ENCODE peak calls at places on chromosomes 2 and 18, in ten cellular contexts. D, F, Z, M, A, H, C, S, T and K are unnamed samples.

GRCh38 chr2:58866040-58866439 is 624.9 kb upstream of the FANCL start:
- DNase-seq in D (no peak), F (no peak), Z (no peak), M (no peak), A (no peak), H (no peak), C (no peak), S (no peak), T (no peak), K (no peak)

GRCh38 chr2:26574066-26574899 is 66.9 kb downstream of the CIB4 start:
- DNase-seq in D (no peak), F (no peak), Z (no peak), M (no peak), A (no peak), H (no peak), C (no peak), S (no peak), T (no peak), K (no peak)

GRCh38 chr2:192023006-192023405 is 171.7 kb downstream of the TMEFF2 start:
- DNase-seq in D (no peak), F (no peak), Z (no peak), M (no peak), A (no peak), H (no peak), C (no peak), S (no peak), T (no peak), K (no peak)

GRCh38 chr2:109348645-109349554 is 219.9 kb downstream of the SH3RF3 start:
- DNase-seq in D (no peak), F (no peak), Z (no peak), M (no peak), A (no peak), H (no peak), C (no peak), S (peak; percentile 63), T (no peak), K (no peak)

GRCh38 chr18:13269599-13270011 is 51.0 kb downstream of the LDLRAD4 start:
- DNase-seq in D (no peak), F (no peak), Z (peak; percentile 3), M (no peak), A (no peak), H (no peak), C (no peak), S (no peak), T (no peak), K (no peak)

GRCh38 chr2:10265328-10266132 is 37.2 kb upstream of the HPCAL1 start:
- DNase-seq in D (no peak), F (no peak), Z (peak; percentile 83), M (no peak), A (peak; percentile 0), H (no peak), C (no peak), S (no peak), T (no peak), K (no peak)

GRCh38 chr2:107197601-107198000 is 311.6 kb upstream of the ST6GAL2 start:
- DNase-seq in D (no peak), F (peak; percentile 48), Z (peak; percentile 9), M (no peak), A (no peak), H (no peak), C (no peak), S (peak; percentile 9), T (no peak), K (no peak)

GRCh38 chr18:72160504-72161445 is 383.4 kb downstream of the CBLN2 start:
- DNase-seq in D (no peak), F (peak; percentile 70), Z (no peak), M (no peak), A (no peak), H (no peak), C (no peak), S (no peak), T (no peak), K (no peak)

GRCh38 chr2:150570712-150571111 is 83.2 kb upstream of the RND3 start:
- DNase-seq in D (peak; percentile 85), F (no peak), Z (peak; percentile 76), M (no peak), A (no peak), H (no peak), C (no peak), S (no peak), T (no peak), K (no peak)

GRCh38 chr2:37892436-37893114 is 32.5 kb upstream of the RMDN2 start:
- DNase-seq in D (no peak), F (no peak), Z (no peak), M (no peak), A (no peak), H (no peak), C (no peak), S (no peak), T (no peak), K (no peak)

GRCh38 chr2:127208313-127208712 is 11.8 kb downstream of the CYP27C1 start:
- DNase-seq in D (peak; percentile 30), F (peak; percentile 36), Z (peak; percentile 97), M (no peak), A (no peak), H (no peak), C (no peak), S (peak; percentile 53), T (no peak), K (no peak)

GRCh38 chr2:236177967-236178909 is 10.1 kb upstream of the GBX2 start:
- DNase-seq in D (peak; percentile 55), F (peak; percentile 29), Z (peak; percentile 62), M (no peak), A (peak; percentile 38), H (peak; percentile 66), C (no peak), S (peak; percentile 88), T (no peak), K (no peak)

GRCh38 chr18:33817096-33817495 is 239.1 kb downstream of the ASXL3 start:
- DNase-seq in D (peak; percentile 6), F (no peak), Z (no peak), M (no peak), A (no peak), H (no peak), C (no peak), S (no peak), T (no peak), K (no peak)

GRCh38 chr2:50720695-50721314 is 311.1 kb downstream of the NRXN1 start:
- DNase-seq in D (no peak), F (no peak), Z (no peak), M (no peak), A (no peak), H (no peak), C (no peak), S (peak; percentile 29), T (no peak), K (no peak)

GRCh38 chr2:231627384-231628156 is 34.9 kb downstream of the TEX44 start:
- DNase-seq in D (peak; percentile 61), F (no peak), Z (no peak), M (no peak), A (no peak), H (no peak), C (no peak), S (no peak), T (no peak), K (no peak)

GRCh38 chr2:85705680-85706039 is 11.5 kb downstream of the GNLY start:
- DNase-seq in D (peak; percentile 96), F (no peak), Z (peak; percentile 76), M (peak; percentile 73), A (no peak), H (no peak), C (no peak), S (no peak), T (no peak), K (no peak)

GRCh38 chr2:156784034-156784433 is 347.9 kb downstream of the GPD2 start:
- DNase-seq in D (no peak), F (peak; percentile 39), Z (no peak), M (no peak), A (no peak), H (no peak), C (no peak), S (peak; percentile 54), T (no peak), K (no peak)

GRCh38 chr18:22342625-22343024 is 75.1 kb downstream of the CTAGE1 start:
- DNase-seq in D (peak; percentile 50), F (no peak), Z (peak; percentile 97), M (peak; percentile 53), A (no peak), H (no peak), C (no peak), S (no peak), T (no peak), K (no peak)

GRCh38 chr18:2906522-2907458 is 60.0 kb downstream of the EMILIN2 start:
- DNase-seq in D (peak; percentile 49), F (no peak), Z (peak; percentile 18), M (no peak), A (no peak), H (peak; percentile 47), C (peak; percentile 30), S (peak; percentile 46), T (peak; percentile 19), K (no peak)

GRCh38 chr2:218010116-218010837 is 7.5 kb upstream of the TNS1 start:
- DNase-seq in D (peak; percentile 56), F (no peak), Z (peak; percentile 31), M (no peak), A (no peak), H (peak; percentile 68), C (no peak), S (peak; percentile 70), T (no peak), K (no peak)

GRCh38 chr18:22668496-22668895 is 250.8 kb upstream of the CTAGE1 start:
- DNase-seq in D (peak; percentile 20), F (no peak), Z (no peak), M (no peak), A (no peak), H (no peak), C (no peak), S (no peak), T (no peak), K (no peak)

GRCh38 chr2:212078103-212078502 is 460.5 kb downstream of the ERBB4 start:
- DNase-seq in D (no peak), F (no peak), Z (peak; percentile 9), M (no peak), A (no peak), H (no peak), C (no peak), S (no peak), T (no peak), K (no peak)

GRCh38 chr2:235005603-235006259 is 53.9 kb downstream of the SH3BP4 start:
- DNase-seq in D (peak; percentile 76), F (no peak), Z (no peak), M (no peak), A (no peak), H (peak; percentile 67), C (no peak), S (peak; percentile 85), T (no peak), K (no peak)

GRCh38 chr2:116319001-116319400 is 1495.5 kb upstream of the DDX18 start:
- DNase-seq in D (no peak), F (no peak), Z (no peak), M (no peak), A (no peak), H (no peak), C (no peak), S (peak; percentile 3), T (no peak), K (no peak)

GRCh38 chr2:2581331-2582159 is 250.5 kb upstream of the MYT1L start:
- DNase-seq in D (no peak), F (no peak), Z (no peak), M (no peak), A (no peak), H (no peak), C (no peak), S (no peak), T (no peak), K (peak; percentile 79)

GRCh38 chr2:117967981-117968723 is 45.7 kb downstream of the CCDC93 start:
- DNase-seq in D (no peak), F (no peak), Z (no peak), M (no peak), A (no peak), H (no peak), C (no peak), S (no peak), T (no peak), K (no peak)

GRCh38 chr2:9095690-9096089 is 92.2 kb upstream of the MBOAT2 start:
- DNase-seq in D (peak; percentile 64), F (no peak), Z (peak; percentile 35), M (no peak), A (no peak), H (peak; percentile 67), C (no peak), S (peak; percentile 47), T (no peak), K (no peak)

GRCh38 chr2:217816396-217816869 is 186.4 kb downstream of the TNS1 start:
- DNase-seq in D (peak; percentile 79), F (no peak), Z (peak; percentile 22), M (no peak), A (no peak), H (peak; percentile 58), C (no peak), S (no peak), T (no peak), K (no peak)